ENCODE peak calls at places on chromosomes 4 and X, in nine cellular contexts. F is fibroblast of mammary gland; R is CD8-positive, alpha-beta memory T cell; E is stimulated activated CD8-positive, alpha-beta memory T cell treated with anti-CD3 and anti-CD28 coated beads, Interleukin-2, amount 100 ng/mL, for 48 hours; P is AG10803; A is Jurkat, Clone E6-1; J is amniotic stem cell; X is AG09309; V is T-helper 2 cell treated with Interferon-gamma antibody and Interleukin-4, amounts not matched to agents 5 μg/mL and 100 μg/mL, for 36 hours. B is an unnamed sample.

GRCh38 chrX:38052096-38052495 is 45.7 kb downstream of the SYTL5 start:
- DNase-seq in A (no peak), F (peak; percentile 95), J (peak; percentile 35), E (no peak), R (no peak), P (peak; percentile 80), X (peak; percentile 52), V (peak; percentile 9), B (no peak)

GRCh38 chr4:155604718-155605601 is 61.7 kb upstream of the GUCY1A1 start:
- DNase-seq in F (peak; percentile 95), R (no peak), J (peak; percentile 65), E (no peak), V (no peak), A (no peak), P (peak; percentile 93), X (peak; percentile 73), B (no peak)

GRCh38 chrX:68433155-68433980 is at the start of gene OPHN1:
- DNase-seq in A (no peak), E (no peak), P (peak; percentile 73), R (no peak), J (peak; percentile 9), V (no peak), F (peak; percentile 75), X (peak; percentile 16), B (peak; percentile 56)

GRCh38 chr4:153618831-153619230 is 65.2 kb upstream of the TLR2 start:
- DNase-seq in R (no peak), V (no peak), X (no peak), F (peak; percentile 3), A (no peak), E (no peak), J (no peak), P (peak; percentile 21), B (no peak)

GRCh38 chr4:4575284-4576211 is 33.7 kb upstream of the STX18 start:
- DNase-seq in A (no peak), E (peak; percentile 44), P (peak; percentile 62), V (peak; percentile 9), F (peak; percentile 38), R (peak; percentile 55), X (no peak), J (no peak), B (peak; percentile 71)

GRCh38 chr4:113575391-113575790 is 186.1 kb downstream of the CAMK2D start:
- DNase-seq in V (no peak), J (peak; percentile 11), A (no peak), R (no peak), E (no peak), F (peak; percentile 65), X (no peak), P (peak; percentile 61), B (no peak)

GRCh38 chr4:65386927-65387326 is 283.4 kb downstream of the EPHA5 start:
- DNase-seq in P (no peak), E (no peak), V (no peak), J (no peak), F (no peak), X (no peak), A (no peak), R (no peak), B (no peak)

GRCh38 chrX:22134681-22135080 is 102.6 kb downstream of the PHEX start:
- DNase-seq in E (no peak), P (peak; percentile 63), V (no peak), X (peak; percentile 11), R (no peak), F (peak; percentile 83), J (peak; percentile 28), A (no peak), B (no peak)

GRCh38 chr4:108210989-108211725 is 42.4 kb upstream of the LEF1 start:
- DNase-seq in F (peak; percentile 40), R (no peak), P (no peak), A (no peak), X (no peak), J (no peak), E (no peak), V (no peak), B (no peak)

GRCh38 chr4:825969-826330 is at the start of gene CPLX1:
- DNase-seq in P (no peak), F (no peak), A (no peak), J (no peak), V (no peak), X (no peak), R (no peak), E (no peak), B (no peak)

GRCh38 chr4:176271749-176272148 is 2.7 kb upstream of the ASB5 start:
- DNase-seq in P (peak; percentile 55), A (no peak), R (no peak), V (no peak), J (no peak), F (peak; percentile 64), X (no peak), E (no peak), B (no peak)

GRCh38 chrX:1453390-1453783 is 678 bp upstream of the ASMTL start:
- DNase-seq in V (no peak), A (no peak), F (no peak), P (no peak), X (no peak), R (peak; percentile 71), E (no peak), J (no peak), B (no peak)

GRCh38 chr4:122716825-122717448 is 15.6 kb upstream of the BBS12 start:
- DNase-seq in E (peak; percentile 50), A (peak; percentile 74), X (no peak), P (peak; percentile 61), R (peak; percentile 49), F (peak; percentile 79), V (peak; percentile 60), J (peak; percentile 57), B (peak; percentile 72)

GRCh38 chr4:107862658-107863057 is 37.9 kb downstream of the SGMS2 start:
- DNase-seq in R (no peak), A (no peak), P (no peak), F (peak; percentile 86), V (peak; percentile 10), X (no peak), J (no peak), E (no peak), B (peak; percentile 22)

GRCh38 chrX:126658447-126658846 is 105.8 kb upstream of the DCAF12L1 start:
- DNase-seq in F (peak; percentile 21), J (no peak), A (no peak), R (no peak), X (no peak), V (no peak), E (no peak), P (no peak), B (no peak)

GRCh38 chrX:2383735-2384134 is 117.0 kb downstream of the DHRSX start:
- DNase-seq in A (no peak), X (no peak), F (no peak), V (no peak), R (no peak), E (no peak), P (no peak), J (no peak), B (no peak)

GRCh38 chr4:53635697-53636483 is 44.6 kb upstream of the LNX1 start:
- DNase-seq in V (no peak), A (no peak), F (no peak), R (no peak), E (no peak), P (no peak), X (no peak), J (no peak), B (no peak)

GRCh38 chr4:157217708-157218107 is 2.8 kb upstream of the GRIA2 start:
- DNase-seq in J (no peak), R (no peak), P (peak; percentile 20), V (no peak), A (peak; percentile 19), X (no peak), E (no peak), F (peak; percentile 44), B (no peak)

GRCh38 chr4:95129036-95129435 is 371.3 kb downstream of the BMPR1B start:
- DNase-seq in V (no peak), R (no peak), E (no peak), F (peak; percentile 40), J (no peak), A (no peak), X (no peak), P (no peak), B (no peak)

GRCh38 chr4:100848865-100849264 is 331.0 kb upstream of the EMCN start:
- DNase-seq in A (peak; percentile 16), P (no peak), X (no peak), E (no peak), V (no peak), F (no peak), J (no peak), R (no peak), B (no peak)

GRCh38 chr4:7156273-7157139 is 35.8 kb upstream of the SORCS2 start:
- DNase-seq in X (no peak), J (no peak), V (no peak), P (peak; percentile 28), R (no peak), A (no peak), F (peak; percentile 27), E (no peak), B (no peak)

GRCh38 chr4:162640152-162640551 is 476.4 kb upstream of the FSTL5 start:
- DNase-seq in J (no peak), V (no peak), R (no peak), E (no peak), X (no peak), P (no peak), F (no peak), A (no peak), B (no peak)

GRCh38 chr4:97987019-97987648 is 156.1 kb downstream of the STPG2 start:
- DNase-seq in J (no peak), R (no peak), F (peak; percentile 18), X (no peak), E (no peak), P (no peak), A (peak; percentile 32), V (no peak), B (no peak)

GRCh38 chr4:25307596-25307995 is 5.0 kb upstream of the ZCCHC4 start:
- DNase-seq in E (no peak), V (no peak), X (no peak), R (no peak), A (no peak), P (no peak), F (no peak), J (no peak), B (no peak)

GRCh38 chr4:48699470-48699869 is 80.6 kb downstream of the FRYL start:
- DNase-seq in A (no peak), V (no peak), F (no peak), P (no peak), J (no peak), E (no peak), R (no peak), X (no peak), B (no peak)

GRCh38 chr4:1614049-1614448 is 70.1 kb downstream of the FAM53A start:
- DNase-seq in R (no peak), A (no peak), P (no peak), J (no peak), V (no peak), E (no peak), F (no peak), X (no peak), B (no peak)

GRCh38 chr4:77493829-77494551 is 111.6 kb upstream of the CXCL13 start:
- DNase-seq in A (no peak), R (no peak), V (no peak), P (no peak), J (no peak), E (no peak), X (no peak), F (peak; percentile 2), B (no peak)

GRCh38 chrX:12949927-12950656 is 24.8 kb upstream of the TMSB4X start:
- DNase-seq in J (peak; percentile 52), X (peak; percentile 84), P (peak; percentile 92), R (peak; percentile 63), A (peak; percentile 86), V (peak; percentile 86), E (peak; percentile 69), F (peak; percentile 94), B (peak; percentile 77)

GRCh38 chr4:32215277-32215676 is 1495.1 kb downstream of the PCDH7 start:
- DNase-seq in A (no peak), E (no peak), P (no peak), X (no peak), R (no peak), F (no peak), V (no peak), J (no peak), B (no peak)

GRCh38 chrX:106898462-106898861 is 4.7 kb downstream of the RIPPLY1 start:
- DNase-seq in P (peak; percentile 42), F (peak; percentile 70), E (no peak), J (no peak), V (peak; percentile 3), R (no peak), X (no peak), A (peak; percentile 42), B (no peak)

GRCh38 chr4:54543088-54543795 is 114.5 kb upstream of the KIT start:
- DNase-seq in P (peak; percentile 97), A (no peak), X (peak; percentile 83), V (no peak), R (no peak), F (peak; percentile 64), E (no peak), J (peak; percentile 10), B (no peak)